ENCODE peak calls at places on chromosomes 5 and 9, in six cellular contexts. J, A, C, F, E and U are unnamed samples.

GRCh38 chr5:129973716-129974426 is 69.6 kb downstream of the CHSY3 start:
- DNase-seq in C (no peak), F (no peak), A (no peak), E (no peak), J (no peak), U (no peak)

GRCh38 chr5:124537136-124537919 is 209.1 kb downstream of the ZNF608 start:
- DNase-seq in A (no peak), F (no peak), J (no peak), C (no peak), E (no peak), U (no peak)

GRCh38 chr9:77679088-77679487 is 31.0 kb upstream of the GNA14 start:
- DNase-seq in A (no peak), E (no peak), F (no peak), J (no peak), C (no peak), U (no peak)

GRCh38 chr9:120925535-120926396 is 830 bp downstream of the TRAF1 start:
- DNase-seq in E (no peak), A (no peak), C (no peak), J (peak; percentile 69), F (no peak), U (no peak)

GRCh38 chr5:61256474-61256873 is 75.6 kb upstream of the ZSWIM6 start:
- DNase-seq in C (no peak), J (no peak), F (peak; percentile 98), E (no peak), A (no peak), U (no peak)

GRCh38 chr9:16213781-16214515 is 656.5 kb downstream of the BNC2 start:
- DNase-seq in C (no peak), F (peak; percentile 79), E (peak; percentile 81), A (peak; percentile 52), J (peak; percentile 46), U (no peak)

GRCh38 chr5:68122929-68123328 is 92.6 kb upstream of the PIK3R1 start:
- DNase-seq in C (no peak), A (no peak), E (no peak), J (no peak), F (no peak), U (no peak)

GRCh38 chr9:99101271-99101670 is 3.6 kb upstream of the TGFBR1 start:
- DNase-seq in F (no peak), E (no peak), J (no peak), A (no peak), C (no peak), U (no peak)

GRCh38 chr9:34510506-34511159 is 12.2 kb downstream of the ENHO start:
- DNase-seq in F (no peak), E (no peak), C (no peak), A (no peak), J (no peak), U (no peak)

GRCh38 chr9:114026335-114026734 is 51.8 kb downstream of the AMBP start:
- DNase-seq in E (no peak), F (no peak), J (no peak), C (no peak), A (no peak), U (no peak)

GRCh38 chr5:5979362-5979760 is 399.0 kb downstream of the MED10 start:
- DNase-seq in E (no peak), F (no peak), C (no peak), A (no peak), J (no peak), U (no peak)

GRCh38 chr5:103243665-103244064 is 14.9 kb upstream of the MACIR start:
- DNase-seq in F (no peak), A (no peak), C (no peak), J (no peak), E (no peak), U (no peak)

GRCh38 chr9:92616199-92617129 is 53.5 kb downstream of the IPPK start:
- DNase-seq in E (peak; percentile 51), C (no peak), F (peak; percentile 24), J (no peak), A (peak; percentile 62), U (no peak)

GRCh38 chr5:172778223-172778814 is 7.3 kb upstream of the DUSP1 start:
- DNase-seq in F (peak; percentile 56), J (no peak), A (no peak), E (peak; percentile 59), C (peak; percentile 90), U (no peak)

GRCh38 chr5:117623042-117623815 is 1048.6 kb upstream of the SEMA6A start:
- DNase-seq in A (no peak), C (no peak), F (no peak), J (no peak), E (no peak), U (no peak)

GRCh38 chr5:92374859-92375258 is 991.7 kb upstream of the ARRDC3 start:
- DNase-seq in C (no peak), J (no peak), E (no peak), F (no peak), A (no peak), U (no peak)

GRCh38 chr5:129065721-129066120 is 28.8 kb upstream of the ISOC1 start:
- DNase-seq in E (no peak), F (no peak), A (no peak), C (no peak), J (no peak), U (no peak)

DNA sequence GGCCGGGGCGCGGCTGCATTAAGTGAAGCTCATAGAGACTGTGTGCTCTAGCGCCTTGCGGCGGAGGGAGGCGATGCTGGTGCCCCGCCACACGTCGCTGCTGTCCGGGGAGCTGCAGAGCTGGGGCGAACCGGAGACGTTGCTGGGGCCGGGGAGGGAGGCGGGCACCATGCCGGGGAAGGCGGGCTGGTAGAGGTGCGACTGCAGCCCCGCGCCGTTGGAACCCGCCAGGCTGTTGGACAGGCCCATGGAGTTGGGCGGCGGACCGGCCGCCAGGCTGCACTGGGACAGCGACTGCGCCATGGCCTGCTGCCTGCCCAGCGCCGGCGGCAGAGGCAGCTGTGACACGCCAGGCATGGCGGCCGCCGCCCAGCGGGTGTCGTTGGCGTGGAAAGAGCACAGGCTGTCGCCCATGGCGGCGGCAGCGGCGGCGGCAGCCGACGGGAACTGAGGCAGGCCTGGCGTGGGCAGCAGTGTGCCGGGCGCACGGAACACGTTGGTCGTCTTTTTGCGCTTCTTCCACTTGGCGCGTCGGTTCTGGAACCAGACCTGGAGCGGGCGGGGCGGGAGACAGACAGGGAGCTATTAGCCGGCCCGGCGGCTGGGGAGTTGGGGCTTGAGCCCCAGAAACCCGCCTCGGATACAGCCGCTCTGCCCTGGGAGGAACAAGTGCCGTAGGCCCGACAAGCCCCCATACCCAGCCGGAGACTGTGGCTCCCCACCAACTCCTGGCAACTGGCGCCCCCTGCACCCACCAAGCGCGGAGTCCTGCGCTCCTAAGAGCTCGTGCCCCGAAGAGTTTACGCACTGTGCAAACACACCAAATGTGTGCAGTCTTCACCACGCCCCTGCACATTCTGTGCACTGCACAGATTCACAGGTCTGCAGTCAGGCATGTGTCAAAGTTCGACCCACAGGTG is 8.0 kb downstream of the OTP start:
- DNase-seq in C (peak; percentile 61), F (peak; percentile 43), J (peak; percentile 85), E (no peak), A (no peak), U (peak; percentile 65)
- TF ChIP-seq POLR2A in C (peak; percentile 72), F (no peak), J (peak; percentile 93), E (no peak), A (no peak), U (no peak)

GRCh38 chr5:72433520-72433919 is 73.7 kb downstream of the ZNF366 start:
- DNase-seq in E (no peak), C (no peak), F (no peak), J (no peak), A (no peak), U (no peak)
- TF ChIP-seq POLR2A in E (no peak), C (no peak), F (no peak), J (no peak), A (no peak), U (no peak)

GRCh38 chr5:159210846-159211245 is 1.5 kb upstream of the RNF145 start:
- DNase-seq in J (no peak), C (no peak), F (no peak), A (no peak), E (no peak), U (peak; percentile 65)

GRCh38 chr5:159207616-159208507 is 1.5 kb downstream of the RNF145 start:
- DNase-seq in E (peak; percentile 59), F (peak; percentile 82), J (peak; percentile 63), C (peak; percentile 33), A (peak; percentile 68), U (peak; percentile 96)

GRCh38 chr5:159210306-159210722 is 961 bp upstream of the RNF145 start:
- DNase-seq in J (peak; percentile 55), E (no peak), F (no peak), C (no peak), A (peak; percentile 22), U (peak; percentile 83)

GRCh38 chr5:159208508-159209437 is 580 bp downstream of the RNF145 start:
- DNase-seq in E (peak; percentile 24), A (peak; percentile 19), J (no peak), C (no peak), F (peak; percentile 27), U (peak; percentile 69)

GRCh38 chr5:159209438-159210305 is at the start of gene RNF145:
- DNase-seq in E (peak; percentile 63), C (peak; percentile 68), A (peak; percentile 78), J (peak; percentile 74), F (peak; percentile 88), U (peak; percentile 95)
- TF ChIP-seq POLR2A in E (peak; percentile 57), C (peak; percentile 50), A (no peak), J (peak; percentile 45), F (no peak), U (peak; percentile 87)

GRCh38 chr5:177607452-177608192 is 7.7 kb downstream of the B4GALT7 start:
- DNase-seq in J (peak; percentile 90), F (peak; percentile 84), A (peak; percentile 58), E (peak; percentile 54), C (no peak), U (peak; percentile 60)

GRCh38 chr5:177607115-177607451 is 7.2 kb downstream of the B4GALT7 start:
- DNase-seq in A (no peak), C (no peak), F (no peak), E (no peak), J (no peak), U (no peak)

GRCh38 chr5:177605078-177605477 is 5.1 kb downstream of the B4GALT7 start:
- DNase-seq in C (no peak), A (no peak), F (no peak), E (no peak), J (no peak), U (no peak)

GRCh38 chr5:177605667-177606066 is 5.7 kb downstream of the B4GALT7 start:
- DNase-seq in C (no peak), A (no peak), E (no peak), J (no peak), F (no peak), U (no peak)

DNA sequence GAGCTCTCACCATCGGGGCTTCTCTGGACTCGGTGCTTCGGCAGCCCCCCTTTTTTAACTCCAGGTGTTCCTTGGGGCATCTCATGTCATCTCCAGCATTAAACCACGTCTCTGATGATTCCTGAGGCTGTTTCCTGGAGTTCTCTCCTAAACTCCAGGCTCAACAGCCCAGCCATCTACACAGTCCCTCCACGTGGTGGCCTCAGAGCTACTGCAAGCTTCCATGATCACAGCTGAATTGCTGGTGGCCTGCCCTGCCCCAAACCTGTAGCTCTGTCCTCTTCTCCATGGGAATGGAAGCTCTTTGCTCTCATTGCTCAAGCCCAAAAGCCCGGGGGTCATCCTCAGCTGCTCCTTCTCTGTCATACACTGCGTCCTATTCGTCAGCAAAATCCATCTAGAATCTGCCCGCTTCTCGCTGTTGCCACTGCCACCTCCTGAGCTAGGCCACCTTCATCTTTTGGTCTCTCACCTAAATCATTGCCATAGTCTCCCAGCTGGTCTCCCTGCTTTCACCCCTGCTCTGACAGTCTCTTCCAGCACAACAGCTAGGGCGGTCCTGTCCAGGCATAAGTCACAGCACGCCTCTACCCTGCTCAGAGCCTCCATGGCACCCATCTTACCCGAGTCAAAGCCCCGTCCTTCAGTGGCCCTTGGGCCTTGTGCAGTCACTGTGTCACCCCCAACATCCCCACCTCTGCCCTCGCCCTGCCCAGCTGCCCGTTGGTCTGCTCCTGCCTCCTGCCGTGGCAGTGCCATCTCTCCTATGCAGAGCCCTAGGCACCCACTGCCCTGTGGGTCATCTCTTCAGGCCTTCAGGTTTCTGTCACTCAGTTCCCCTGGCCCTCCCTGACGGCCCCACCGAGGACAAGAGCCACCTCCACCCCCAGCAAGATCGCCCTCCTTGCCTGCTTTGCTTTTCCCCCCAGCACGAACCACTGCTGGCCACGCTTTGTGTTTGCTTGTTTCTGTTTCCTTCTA is 6.4 kb downstream of the B4GALT7 start:
- DNase-seq in C (no peak), A (no peak), F (no peak), J (no peak), E (no peak), U (no peak)
- TF ChIP-seq POLR2A in C (no peak), A (no peak), F (no peak), J (no peak), E (no peak), U (no peak)